ENCODE peak calls at places on chromosomes 12 and 14, in seven cellular contexts. U, J, I, W, O, L and D are unnamed samples.

GRCh38 chr12:120406553-120406952 is 31.4 kb upstream of the COX6A1 start:
- DNase-seq in J (no peak), O (no peak), U (no peak), L (no peak), W (no peak), I (no peak), D (no peak)

GRCh38 chr14:64060199-64060545 is 207.4 kb downstream of the SYNE2 start:
- DNase-seq in J (no peak), L (no peak), I (no peak), O (no peak), W (no peak), U (no peak), D (peak; percentile 12)

GRCh38 chr14:29243355-29243754 is 476.8 kb downstream of the FOXG1 start:
- DNase-seq in J (peak; percentile 79), U (peak; percentile 26), O (no peak), L (no peak), W (peak; percentile 11), I (no peak), D (no peak)

GRCh38 chr12:44000309-44000952 is 164.6 kb downstream of the TMEM117 start:
- DNase-seq in U (no peak), L (peak; percentile 14), J (peak; percentile 8), W (peak; percentile 74), I (no peak), O (no peak), D (no peak)

GRCh38 chr12:126874427-126875026 is 1392.4 kb upstream of the TMEM132C start:
- DNase-seq in W (peak; percentile 71), O (no peak), L (peak; percentile 75), U (peak; percentile 48), J (peak; percentile 4), I (no peak), D (no peak)

GRCh38 chr12:65878540-65878939 is 54.3 kb downstream of the HMGA2 start:
- DNase-seq in U (no peak), O (no peak), J (peak; percentile 20), I (no peak), W (no peak), L (peak; percentile 17), D (peak; percentile 85)

GRCh38 chr12:120703311-120703942 is 6.8 kb upstream of the UNC119B start:
- DNase-seq in J (no peak), L (no peak), U (no peak), W (no peak), I (no peak), O (no peak), D (no peak)

GRCh38 chr12:48122065-48122834 is 3.1 kb downstream of the PFKM start:
- DNase-seq in I (no peak), L (no peak), U (no peak), J (no peak), W (no peak), O (no peak), D (no peak)

GRCh38 chr14:61321385-61322010 is at the start of gene PRKCH:
- DNase-seq in O (no peak), J (peak; percentile 8), I (peak; percentile 43), U (peak; percentile 58), L (peak; percentile 87), W (peak; percentile 80), D (peak; percentile 91)